ENCODE peak calls at places on chromosome 17, in six cellular contexts. One of them, this sample, is unnamed.

GRCh38 chr17:8223356-8224063 is 13.1 kb upstream of the AURKB start:
- DNase-seq in DND-41: peak; percentile 72
- DNase-seq in keratinocyte: no peak
- DNase-seq in neural progenitor cell: peak; percentile 85
- DNase-seq in colonic mucosa: peak; percentile 77
- DNase-seq in neuronal stem cell: peak; percentile 59
- DNase-seq in this sample: no peak

GRCh38 chr17:73566905-73567782 is 77.1 kb downstream of the SDK2 start:
- DNase-seq in DND-41: peak; percentile 42
- DNase-seq in keratinocyte: no peak
- DNase-seq in neural progenitor cell: peak; percentile 57
- DNase-seq in colonic mucosa: no peak
- DNase-seq in neuronal stem cell: no peak
- DNase-seq in this sample: no peak

GRCh38 chr17:78798695-78799559 is 16.9 kb upstream of the CYTH1 start:
- DNase-seq in DND-41: no peak
- DNase-seq in keratinocyte: no peak
- DNase-seq in neural progenitor cell: peak; percentile 43
- DNase-seq in colonic mucosa: no peak
- DNase-seq in neuronal stem cell: no peak
- DNase-seq in this sample: peak; percentile 28

GRCh38 chr17:79023886-79024771 is at the start of gene C1QTNF1:
- DNase-seq in DND-41: peak; percentile 85
- DNase-seq in keratinocyte: no peak
- DNase-seq in neural progenitor cell: peak; percentile 86
- DNase-seq in colonic mucosa: peak; percentile 73
- DNase-seq in neuronal stem cell: peak; percentile 44
- DNase-seq in this sample: no peak

GRCh38 chr17:75985986-75986385 is 6.9 kb downstream of the TEN1 start:
- DNase-seq in DND-41: no peak
- DNase-seq in keratinocyte: no peak
- DNase-seq in neural progenitor cell: no peak
- DNase-seq in colonic mucosa: no peak
- DNase-seq in neuronal stem cell: no peak
- DNase-seq in this sample: no peak

GRCh38 chr17:18191071-18191667 is 7.5 kb downstream of the ALKBH5 start:
- DNase-seq in DND-41: no peak
- DNase-seq in keratinocyte: no peak
- DNase-seq in neural progenitor cell: no peak
- DNase-seq in colonic mucosa: no peak
- DNase-seq in neuronal stem cell: no peak
- DNase-seq in this sample: peak; percentile 77

GRCh38 chr17:1577186-1577585 is 14.6 kb upstream of the PITPNA start:
- DNase-seq in DND-41: no peak
- DNase-seq in keratinocyte: no peak
- DNase-seq in neural progenitor cell: no peak
- DNase-seq in colonic mucosa: peak; percentile 70
- DNase-seq in neuronal stem cell: no peak
- DNase-seq in this sample: peak; percentile 76

GRCh38 chr17:76904116-76904515 is 35.9 kb downstream of the MGAT5B start:
- DNase-seq in DND-41: no peak
- DNase-seq in keratinocyte: no peak
- DNase-seq in neural progenitor cell: no peak
- DNase-seq in colonic mucosa: no peak
- DNase-seq in neuronal stem cell: no peak
- DNase-seq in this sample: no peak

GRCh38 chr17:64507418-64507766 is 615 bp downstream of the CEP95 start:
- DNase-seq in DND-41: peak; percentile 63
- DNase-seq in keratinocyte: no peak
- DNase-seq in neural progenitor cell: peak; percentile 86
- DNase-seq in colonic mucosa: peak; percentile 44
- DNase-seq in neuronal stem cell: peak; percentile 71
- DNase-seq in this sample: peak; percentile 85

GRCh38 chr17:50604470-50604869 is 30.2 kb upstream of the ABCC3 start:
- DNase-seq in DND-41: peak; percentile 33
- DNase-seq in keratinocyte: no peak
- DNase-seq in neural progenitor cell: no peak
- DNase-seq in colonic mucosa: peak; percentile 28
- DNase-seq in neuronal stem cell: no peak
- DNase-seq in this sample: peak; percentile 88

GRCh38 chr17:78252111-78252634 is 20.7 kb downstream of the TMEM235 start:
- DNase-seq in DND-41: peak; percentile 88
- DNase-seq in keratinocyte: no peak
- DNase-seq in neural progenitor cell: no peak
- DNase-seq in colonic mucosa: peak; percentile 42
- DNase-seq in neuronal stem cell: no peak
- DNase-seq in this sample: no peak

GRCh38 chr17:73182616-73183310 is 10.1 kb upstream of the COG1 start:
- DNase-seq in DND-41: no peak
- DNase-seq in keratinocyte: no peak
- DNase-seq in neural progenitor cell: no peak
- DNase-seq in colonic mucosa: no peak
- DNase-seq in neuronal stem cell: no peak
- DNase-seq in this sample: no peak

GRCh38 chr17:28926786-28927185 is 23.9 kb upstream of the DHRS13 start:
- DNase-seq in DND-41: no peak
- DNase-seq in keratinocyte: no peak
- DNase-seq in neural progenitor cell: no peak
- DNase-seq in colonic mucosa: no peak
- DNase-seq in neuronal stem cell: no peak
- DNase-seq in this sample: no peak

GRCh38 chr17:80096531-80097306 is 4.7 kb upstream of the GAA start:
- DNase-seq in DND-41: no peak
- DNase-seq in keratinocyte: no peak
- DNase-seq in neural progenitor cell: no peak
- DNase-seq in colonic mucosa: no peak
- DNase-seq in neuronal stem cell: no peak
- DNase-seq in this sample: no peak

GRCh38 chr17:80843741-80844156 is 147.9 kb upstream of the CHMP6 start:
- DNase-seq in DND-41: no peak
- DNase-seq in keratinocyte: no peak
- DNase-seq in neural progenitor cell: no peak
- DNase-seq in colonic mucosa: no peak
- DNase-seq in neuronal stem cell: no peak
- DNase-seq in this sample: no peak

GRCh38 chr17:80844418-80844990 is 147.1 kb upstream of the CHMP6 start:
- DNase-seq in DND-41: no peak
- DNase-seq in keratinocyte: no peak
- DNase-seq in neural progenitor cell: no peak
- DNase-seq in colonic mucosa: no peak
- DNase-seq in neuronal stem cell: no peak
- DNase-seq in this sample: no peak

GRCh38 chr17:78206298-78206697 is 7.8 kb upstream of the BIRC5 start:
- DNase-seq in DND-41: no peak
- DNase-seq in keratinocyte: no peak
- DNase-seq in neural progenitor cell: no peak
- DNase-seq in colonic mucosa: no peak
- DNase-seq in neuronal stem cell: no peak
- DNase-seq in this sample: no peak

GRCh38 chr17:4040784-4041183 is 76.5 kb upstream of the ATP2A3 start:
- DNase-seq in DND-41: no peak
- DNase-seq in keratinocyte: no peak
- DNase-seq in neural progenitor cell: peak; percentile 35
- DNase-seq in colonic mucosa: no peak
- DNase-seq in neuronal stem cell: no peak
- DNase-seq in this sample: no peak

GRCh38 chr17:27975146-27976011 is 67.1 kb upstream of the NLK start:
- DNase-seq in DND-41: no peak
- DNase-seq in keratinocyte: no peak
- DNase-seq in neural progenitor cell: no peak
- DNase-seq in colonic mucosa: no peak
- DNase-seq in neuronal stem cell: no peak
- DNase-seq in this sample: peak; percentile 10

GRCh38 chr17:29444589-29444988 is 54.4 kb downstream of the TAOK1 start:
- DNase-seq in DND-41: no peak
- DNase-seq in keratinocyte: no peak
- DNase-seq in neural progenitor cell: no peak
- DNase-seq in colonic mucosa: no peak
- DNase-seq in neuronal stem cell: no peak
- DNase-seq in this sample: peak; percentile 53

GRCh38 chr17:5526821-5527598 is 40.6 kb downstream of the MIS12 start:
- DNase-seq in DND-41: no peak
- DNase-seq in keratinocyte: peak; percentile 30
- DNase-seq in neural progenitor cell: peak; percentile 26
- DNase-seq in colonic mucosa: peak; percentile 32
- DNase-seq in neuronal stem cell: peak; percentile 32
- DNase-seq in this sample: peak; percentile 97

GRCh38 chr17:7842950-7843535 is 9.0 kb downstream of the KDM6B start:
- DNase-seq in DND-41: peak; percentile 39
- DNase-seq in keratinocyte: peak; percentile 79
- DNase-seq in neural progenitor cell: peak; percentile 54
- DNase-seq in colonic mucosa: peak; percentile 76
- DNase-seq in neuronal stem cell: no peak
- DNase-seq in this sample: peak; percentile 95

GRCh38 chr17:43529977-43530302 is 16.2 kb downstream of the ETV4 start:
- DNase-seq in DND-41: no peak
- DNase-seq in keratinocyte: no peak
- DNase-seq in neural progenitor cell: no peak
- DNase-seq in colonic mucosa: no peak
- DNase-seq in neuronal stem cell: no peak
- DNase-seq in this sample: no peak

GRCh38 chr17:43702636-43703035 is 40.9 kb upstream of the MEOX1 start:
- DNase-seq in DND-41: peak; percentile 44
- DNase-seq in keratinocyte: no peak
- DNase-seq in neural progenitor cell: no peak
- DNase-seq in colonic mucosa: no peak
- DNase-seq in neuronal stem cell: no peak
- DNase-seq in this sample: no peak

GRCh38 chr17:82303944-82304808 is 13.2 kb downstream of the CD7 start:
- DNase-seq in DND-41: peak; percentile 70
- DNase-seq in keratinocyte: no peak
- DNase-seq in neural progenitor cell: no peak
- DNase-seq in colonic mucosa: no peak
- DNase-seq in neuronal stem cell: no peak
- DNase-seq in this sample: no peak

GRCh38 chr17:33506889-33507650 is 214.0 kb upstream of the ASIC2 start:
- DNase-seq in DND-41: no peak
- DNase-seq in keratinocyte: no peak
- DNase-seq in neural progenitor cell: no peak
- DNase-seq in colonic mucosa: no peak
- DNase-seq in neuronal stem cell: no peak
- DNase-seq in this sample: no peak

GRCh38 chr17:80511222-80512180 is 33.1 kb upstream of the RPTOR start:
- DNase-seq in DND-41: no peak
- DNase-seq in keratinocyte: no peak
- DNase-seq in neural progenitor cell: peak; percentile 70
- DNase-seq in colonic mucosa: no peak
- DNase-seq in neuronal stem cell: no peak
- DNase-seq in this sample: no peak

DNA sequence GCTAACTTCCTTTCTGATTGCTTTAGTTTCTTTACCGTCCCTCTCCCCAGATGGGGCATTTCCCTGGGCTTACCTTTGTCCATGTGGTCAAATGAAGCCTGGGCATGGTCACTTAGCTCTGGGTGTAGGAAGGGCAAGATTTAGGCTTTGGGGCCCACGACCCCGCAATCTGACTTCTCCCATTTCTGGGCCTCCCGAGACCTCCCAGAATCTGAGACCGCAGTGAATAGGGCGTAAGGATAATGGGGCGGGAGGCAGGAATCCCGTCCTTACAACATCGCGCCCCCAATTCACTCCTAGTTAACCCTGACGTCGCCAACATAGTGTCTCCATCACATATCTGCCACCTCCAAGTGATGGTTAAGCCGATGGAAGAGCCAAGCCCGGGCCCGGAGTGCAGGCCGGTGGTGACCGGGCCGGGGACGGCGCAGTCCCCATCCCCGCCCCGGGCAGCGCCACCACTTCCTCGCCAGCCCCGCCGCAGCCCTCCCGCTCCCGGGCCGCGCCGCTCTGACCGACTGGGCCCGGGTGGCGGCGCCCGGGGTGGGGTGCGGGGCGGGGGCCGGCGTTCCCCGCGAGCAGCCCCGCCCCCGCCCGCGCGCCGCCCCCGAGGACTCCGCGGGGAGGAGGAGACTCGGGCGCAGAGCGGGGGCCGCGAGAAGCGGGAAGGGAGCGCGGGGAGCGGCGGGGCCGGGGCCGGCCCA is at the start of gene RHBDL3:
- DNase-seq in DND-41: no peak
- DNase-seq in keratinocyte: no peak
- DNase-seq in neural progenitor cell: peak; percentile 67
- DNase-seq in colonic mucosa: no peak
- DNase-seq in neuronal stem cell: no peak
- DNase-seq in this sample: no peak
- H3K4me1 ChIP-seq in DND-41: peaks cover 11% of the 10 kb centered on the region
- H3K4me1 ChIP-seq in keratinocyte: no peaks in the 10 kb centered on the region
- H3K4me1 ChIP-seq in neural progenitor cell: peaks cover 36% of the 10 kb centered on the region
- H3K4me1 ChIP-seq in colonic mucosa: peaks cover 8% of the 10 kb centered on the region
- H3K4me1 ChIP-seq in neuronal stem cell: peaks cover 14% of the 10 kb centered on the region
- H3K4me1 ChIP-seq in this sample: peaks cover 13% of the 10 kb centered on the region

GRCh38 chr17:31696184-31696602 is 162.9 kb downstream of the COPRS start:
- DNase-seq in DND-41: no peak
- DNase-seq in keratinocyte: no peak
- DNase-seq in neural progenitor cell: peak; percentile 94
- DNase-seq in colonic mucosa: peak; percentile 40
- DNase-seq in neuronal stem cell: peak; percentile 74
- DNase-seq in this sample: no peak
- H3K9ac ChIP-seq in DND-41: no peak overlapping the region
- H3K9ac ChIP-seq in keratinocyte: no peak overlapping the region
- H3K9ac ChIP-seq in neural progenitor cell: no peak overlapping the region
- H3K9ac ChIP-seq in colonic mucosa: no peak overlapping the region
- H3K9ac ChIP-seq in neuronal stem cell: no peak overlapping the region
- H3K9ac ChIP-seq in this sample: no peak overlapping the region

GRCh38 chr17:57067162-57067561 is 17.9 kb upstream of the AKAP1 start:
- DNase-seq in DND-41: no peak
- DNase-seq in keratinocyte: no peak
- DNase-seq in neural progenitor cell: no peak
- DNase-seq in colonic mucosa: no peak
- DNase-seq in neuronal stem cell: no peak
- DNase-seq in this sample: no peak
- H3K4me1 ChIP-seq in DND-41: no peaks in the 10 kb centered on the region
- H3K4me1 ChIP-seq in keratinocyte: peaks cover 4% of the 10 kb centered on the region
- H3K4me1 ChIP-seq in neural progenitor cell: peaks cover 15% of the 10 kb centered on the region
- H3K4me1 ChIP-seq in colonic mucosa: no peaks in the 10 kb centered on the region
- H3K4me1 ChIP-seq in neuronal stem cell: peaks cover 13% of the 10 kb centered on the region
- H3K4me1 ChIP-seq in this sample: no peaks in the 10 kb centered on the region

GRCh38 chr17:19555746-19556145 is 22.1 kb downstream of the SLC47A1 start:
- DNase-seq in DND-41: no peak
- DNase-seq in keratinocyte: no peak
- DNase-seq in neural progenitor cell: no peak
- DNase-seq in colonic mucosa: no peak
- DNase-seq in neuronal stem cell: no peak
- DNase-seq in this sample: no peak
- H3K9ac ChIP-seq in DND-41: no peak overlapping the region
- H3K9ac ChIP-seq in keratinocyte: no peak overlapping the region
- H3K9ac ChIP-seq in neural progenitor cell: no peak overlapping the region
- H3K9ac ChIP-seq in colonic mucosa: no peak overlapping the region
- H3K9ac ChIP-seq in neuronal stem cell: no peak overlapping the region
- H3K9ac ChIP-seq in this sample: no peak overlapping the region

This sample was measured in endothelial cell of umbilical vein.